ENCODE peak calls at places on chromosomes 13 and 19, in four cellular contexts. P is Daoy, M is body of pancreas, K is colonic mucosa. O is an unnamed sample.

GRCh38 chr13:19634129-19634740 is 776 bp downstream of the MPHOSPH8 start:
- DNase-seq in P (peak), M (no peak), K (no peak), O (no peak)

GRCh38 chr19:48661746-48662145 is 11.1 kb downstream of the NTN5 start:
- DNase-seq in P (no peak), M (no peak), K (no peak), O (no peak)

GRCh38 chr13:74026753-74027152 is 107.5 kb downstream of the KLF12 start:
- DNase-seq in P (peak), M (no peak), K (peak), O (peak)

GRCh38 chr19:35592226-35592625 is 6.3 kb downstream of the PMIS2 start:
- DNase-seq in P (peak), M (peak), K (no peak), O (no peak)

GRCh38 chr19:44741841-44742352 is 6.6 kb upstream of the BCL3 start:
- DNase-seq in P (peak), M (peak), K (peak), O (no peak)

GRCh38 chr19:3753631-3754410 is 7.7 kb downstream of the APBA3 start:
- DNase-seq in P (no peak), M (no peak), K (no peak), O (no peak)

GRCh38 chr13:34420975-34421719 is 520.9 kb upstream of the NBEA start:
- DNase-seq in P (no peak), M (no peak), K (no peak), O (no peak)

GRCh38 chr19:42122691-42123607 is 9.3 kb downstream of the POU2F2 start:
- DNase-seq in P (no peak), M (no peak), K (no peak), O (no peak)

GRCh38 chr19:14550201-14550754 is 20.9 kb downstream of the TECR start:
- DNase-seq in P (no peak), M (peak), K (peak), O (no peak)

GRCh38 chr13:95564948-95565347 is 12.4 kb downstream of the CLDN10 start:
- DNase-seq in P (peak), M (no peak), K (no peak), O (no peak)

GRCh38 chr13:31485183-31485582 is 254.1 kb upstream of the RXFP2 start:
- DNase-seq in P (no peak), M (no peak), K (no peak), O (no peak)

GRCh38 chr13:49669735-49670309 is 21.5 kb downstream of the EBPL start:
- DNase-seq in P (peak), M (peak), K (peak), O (peak)

GRCh38 chr13:21076265-21076653 is 14.9 kb upstream of the LATS2 start:
- DNase-seq in P (no peak), M (no peak), K (no peak), O (no peak)

GRCh38 chr13:77383097-77383496 is 56.2 kb upstream of the MYCBP2 start:
- DNase-seq in P (no peak), M (no peak), K (no peak), O (no peak)

GRCh38 chr13:68440874-68441273 is 1210.7 kb upstream of the PCDH9 start:
- DNase-seq in P (no peak), M (no peak), K (no peak), O (no peak)

GRCh38 chr19:18817574-18817973 is 14.2 kb upstream of the UPF1 start:
- DNase-seq in P (no peak), M (no peak), K (no peak), O (no peak)

GRCh38 chr19:5393088-5393487 is 52.5 kb upstream of the PTPRS start:
- DNase-seq in P (no peak), M (no peak), K (no peak), O (no peak)

GRCh38 chr19:8215783-8216182 is 6.6 kb downstream of the CERS4 start:
- DNase-seq in P (no peak), M (no peak), K (no peak), O (no peak)

GRCh38 chr13:110448230-110448629 is 113.3 kb downstream of the RAB20 start:
- DNase-seq in P (no peak), M (no peak), K (no peak), O (no peak)

GRCh38 chr13:21676611-21677021 is 5.7 kb downstream of the FGF9 start:
- DNase-seq in P (peak), M (peak), K (peak), O (no peak)

GRCh38 chr19:46115396-46116109 is 8.9 kb downstream of the IGFL3 start:
- DNase-seq in P (peak), M (no peak), K (no peak), O (peak)

GRCh38 chr13:84192125-84192524 is 309.9 kb upstream of the SLITRK1 start:
- DNase-seq in P (no peak), M (no peak), K (no peak), O (no peak)

GRCh38 chr19:1355974-1356865 is 27.5 kb upstream of the NDUFS7 start:
- DNase-seq in P (no peak), M (no peak), K (peak), O (no peak)

GRCh38 chr19:1046836-1047695 is 7.2 kb downstream of the ABCA7 start:
- DNase-seq in P (no peak), M (no peak), K (no peak), O (no peak)

GRCh38 chr13:110634558-110634957 is 19.2 kb downstream of the NAXD start:
- DNase-seq in P (peak), M (no peak), K (no peak), O (no peak)

GRCh38 chr13:25901460-25902376 is 150.1 kb downstream of the SHISA2 start:
- DNase-seq in P (peak), M (no peak), K (no peak), O (peak)

GRCh38 chr19:33868821-33869412 is 72.2 kb downstream of the KCTD15 start:
- DNase-seq in P (peak), M (no peak), K (no peak), O (no peak)

GRCh38 chr19:39166571-39167391 is 30.0 kb upstream of the NCCRP1 start:
- DNase-seq in P (no peak), M (peak), K (peak), O (no peak)